ENCODE peak calls at places on chromosomes 4 and X, in six cellular contexts. M is Peyer's patch; L is left kidney; U is uterus; T is CD4-positive, alpha-beta memory T cell; K is foreskin melanocyte. Y is an unnamed sample.

GRCh38 chr4:48341776-48342558 is 638 bp downstream of the SLAIN2 start:
- DNase-seq in M (peak), L (peak), U (peak), T (no peak), K (peak), Y (no peak)

GRCh38 chr4:83852085-83852451 is 316.2 kb downstream of the GPAT3 start:
- DNase-seq in M (no peak), L (no peak), U (no peak), T (no peak), K (no peak), Y (peak)

GRCh38 chrX:136214551-136214950 is 36.6 kb downstream of the MAP7D3 start:
- DNase-seq in M (no peak), L (peak), U (no peak), T (no peak), K (peak), Y (peak)

GRCh38 chr4:60945641-60946040 is 254.5 kb upstream of the ADGRL3 start:
- DNase-seq in M (no peak), L (no peak), U (no peak), T (no peak), K (no peak), Y (no peak)

GRCh38 chr4:2365913-2366210 is 52.6 kb downstream of the ZFYVE28 start:
- DNase-seq in M (no peak), L (no peak), U (no peak), T (no peak), K (no peak), Y (no peak)

GRCh38 chr4:39502034-39502658 is 25.1 kb downstream of the UGDH start:
- DNase-seq in M (no peak), L (no peak), U (no peak), T (no peak), K (peak), Y (peak)

GRCh38 chrX:119502727-119503483 is 34.7 kb downstream of the SLC25A5 start:
- DNase-seq in M (no peak), L (no peak), U (no peak), T (peak), K (peak), Y (peak)

GRCh38 chrX:53256446-53257041 is 24.8 kb downstream of the IQSEC2 start:
- DNase-seq in M (no peak), L (peak), U (no peak), T (no peak), K (no peak), Y (no peak)

GRCh38 chr4:155403886-155404285 is 27.1 kb upstream of the MAP9 start:
- DNase-seq in M (no peak), L (peak), U (no peak), T (no peak), K (peak), Y (peak)

GRCh38 chr4:56910172-56910967 is 2.7 kb downstream of the REST start:
- DNase-seq in M (no peak), L (peak), U (no peak), T (no peak), K (peak), Y (no peak)

GRCh38 chr4:26896636-26897035 is 36.0 kb downstream of the STIM2 start:
- DNase-seq in M (no peak), L (no peak), U (no peak), T (no peak), K (peak), Y (no peak)

GRCh38 chrX:12975999-12976558 is 1.2 kb downstream of the TMSB4X start:
- DNase-seq in M (peak), L (peak), U (peak), T (peak), K (no peak), Y (no peak)

GRCh38 chr4:142984871-142985585 is 138.9 kb upstream of the INPP4B start:
- DNase-seq in M (no peak), L (peak), U (no peak), T (no peak), K (peak), Y (no peak)

GRCh38 chr4:15779789-15780188 is 1.7 kb downstream of the CD38 start:
- DNase-seq in M (no peak), L (no peak), U (no peak), T (no peak), K (no peak), Y (no peak)

GRCh38 chrX:38694394-38694793 is 106.9 kb upstream of the MID1IP1 start:
- DNase-seq in M (no peak), L (peak), U (no peak), T (no peak), K (no peak), Y (peak)

GRCh38 chrX:24963823-24964222 is 51.9 kb downstream of the ARX start:
- DNase-seq in M (no peak), L (peak), U (no peak), T (no peak), K (no peak), Y (no peak)

GRCh38 chrX:38561951-38562719 is 793 bp downstream of the TSPAN7 start:
- DNase-seq in M (peak), L (peak), U (peak), T (peak), K (no peak), Y (no peak)

GRCh38 chrX:10486373-10486772 is 134.0 kb downstream of the MID1 start:
- DNase-seq in M (no peak), L (no peak), U (no peak), T (no peak), K (no peak), Y (peak)

GRCh38 chr4:14641871-14642270 is 360.4 kb upstream of the CPEB2 start:
- DNase-seq in M (no peak), L (no peak), U (no peak), T (no peak), K (no peak), Y (no peak)

GRCh38 chrX:12978205-12979010 is 3.5 kb downstream of the TMSB4X start:
- DNase-seq in M (peak), L (peak), U (peak), T (peak), K (no peak), Y (peak)

GRCh38 chrX:46573331-46573895 is at the start of gene CHST7:
- DNase-seq in M (peak), L (peak), U (peak), T (peak), K (peak), Y (no peak)

GRCh38 chr4:45527160-45527559 is 596.7 kb downstream of the GABRG1 start:
- DNase-seq in M (no peak), L (no peak), U (no peak), T (no peak), K (no peak), Y (no peak)